ENCODE peak calls at places on chromosomes 1 and 21, in six cellular contexts. G is heart right ventricle, U is RWPE1, P is GM06990, D is neural crest cell, C is uterus. I is an unnamed sample.

GRCh38 chr1:35762204-35762603 is 7.6 kb downstream of the CLSPN start:
- DNase-seq in G (no peak), U (no peak), P (no peak), D (no peak), C (no peak), I (no peak)

GRCh38 chr1:86388228-86388627 is 7.9 kb downstream of the ODF2L start:
- DNase-seq in G (no peak), U (no peak), P (no peak), D (no peak), C (no peak), I (no peak)

GRCh38 chr1:91569411-91570104 is 68.9 kb downstream of the CDC7 start:
- DNase-seq in G (peak), U (peak), P (no peak), D (no peak), C (peak), I (no peak)

GRCh38 chr1:64171797-64172281 is 31.6 kb upstream of the UBE2U start:
- DNase-seq in G (no peak), U (peak), P (peak), D (no peak), C (no peak), I (no peak)

GRCh38 chr21:33202464-33203363 is 27.0 kb upstream of the IFNAR2 start:
- DNase-seq in G (no peak), U (no peak), P (no peak), D (no peak), C (no peak), I (no peak)

GRCh38 chr1:41661428-41662060 is 177.1 kb upstream of the EDN2 start:
- DNase-seq in G (no peak), U (no peak), P (peak), D (no peak), C (no peak), I (no peak)

GRCh38 chr1:55140546-55140983 is 74.6 kb downstream of the USP24 start:
- DNase-seq in G (peak), U (peak), P (peak), D (peak), C (peak), I (peak)

GRCh38 chr1:222596696-222597095 is 7.0 kb upstream of the TAF1A start:
- DNase-seq in G (no peak), U (no peak), P (no peak), D (no peak), C (no peak), I (no peak)

GRCh38 chr1:9322845-9323244 is 30.2 kb downstream of the SPSB1 start:
- DNase-seq in G (peak), U (no peak), P (no peak), D (peak), C (no peak), I (no peak)

GRCh38 chr1:17412093-17412870 is 27.2 kb downstream of the RCC2 start:
- DNase-seq in G (no peak), U (no peak), P (no peak), D (no peak), C (no peak), I (no peak)

GRCh38 chr1:230292739-230293720 is 133.1 kb downstream of the PGBD5 start:
- DNase-seq in G (no peak), U (no peak), P (no peak), D (no peak), C (peak), I (no peak)

GRCh38 chr1:224644553-224645154 is 28.5 kb downstream of the CNIH3 start:
- DNase-seq in G (peak), U (peak), P (peak), D (peak), C (no peak), I (no peak)

GRCh38 chr21:37071561-37072238 is 1.2 kb downstream of the PIGP start:
- DNase-seq in G (peak), U (peak), P (peak), D (no peak), C (peak), I (no peak)

GRCh38 chr1:70360321-70360720 is 5.8 kb upstream of the ANKRD13C start:
- DNase-seq in G (no peak), U (no peak), P (no peak), D (no peak), C (no peak), I (no peak)

GRCh38 chr1:93673159-93673657 is 8.4 kb downstream of the BCAR3 start:
- DNase-seq in G (no peak), U (no peak), P (no peak), D (no peak), C (no peak), I (no peak)

GRCh38 chr21:34074283-34075098 is 1.1 kb downstream of the MRPS6 start:
- DNase-seq in G (no peak), U (peak), P (peak), D (peak), C (no peak), I (no peak)

GRCh38 chr21:42609806-42610205 is 43.6 kb upstream of the PDE9A start:
- DNase-seq in G (no peak), U (no peak), P (peak), D (no peak), C (no peak), I (no peak)

GRCh38 chr1:6965062-6965913 is 180.0 kb downstream of the CAMTA1 start:
- DNase-seq in G (no peak), U (no peak), P (no peak), D (no peak), C (no peak), I (no peak)

GRCh38 chr1:31878018-31878417 is 60.1 kb downstream of the PTP4A2 start:
- DNase-seq in G (no peak), U (no peak), P (peak), D (no peak), C (no peak), I (no peak)

GRCh38 chr1:228006034-228006792 is 585 bp upstream of the WNT3A start:
- DNase-seq in G (no peak), U (no peak), P (no peak), D (no peak), C (peak), I (no peak)

GRCh38 chr1:5705751-5706150 is 286.5 kb downstream of the NPHP4 start:
- DNase-seq in G (no peak), U (no peak), P (no peak), D (no peak), C (no peak), I (no peak)

GRCh38 chr1:76302711-76303347 is 228.3 kb downstream of the ST6GALNAC3 start:
- DNase-seq in G (no peak), U (no peak), P (no peak), D (no peak), C (no peak), I (no peak)

GRCh38 chr1:118960567-118961136 is 27.5 kb downstream of the TBX15 start:
- DNase-seq in G (no peak), U (no peak), P (no peak), D (no peak), C (no peak), I (no peak)

GRCh38 chr1:214392246-214392645 is 111.3 kb downstream of the SMYD2 start:
- DNase-seq in G (no peak), U (no peak), P (no peak), D (no peak), C (no peak), I (no peak)

DNA sequence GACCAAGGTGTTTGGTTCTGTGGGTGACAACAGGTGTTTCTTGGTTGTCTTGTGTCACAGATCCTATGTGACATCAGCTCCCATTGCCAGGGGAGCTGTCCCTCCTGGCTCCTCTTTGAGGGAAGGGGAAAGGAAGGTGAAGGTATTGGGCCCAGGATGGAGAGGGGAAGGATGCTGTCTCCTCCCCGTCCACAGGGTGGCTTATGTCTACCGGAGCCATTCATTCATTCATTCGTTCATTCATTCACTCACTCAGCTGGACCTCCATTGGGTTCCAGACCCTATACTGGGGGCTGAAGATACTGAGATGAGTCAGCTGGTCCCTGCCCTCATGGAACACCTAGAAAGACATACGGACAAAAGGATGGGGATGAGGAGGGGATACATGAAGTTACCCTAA is 38.9 kb downstream of the EPHB2 start:
- DNase-seq in G (no peak), U (no peak), P (no peak), D (no peak), C (no peak), I (no peak)
- TF ChIP-seq CTCF in G (no peak), U (no peak), P (no peak), D (no peak), C (no peak), I (no peak)

DNA sequence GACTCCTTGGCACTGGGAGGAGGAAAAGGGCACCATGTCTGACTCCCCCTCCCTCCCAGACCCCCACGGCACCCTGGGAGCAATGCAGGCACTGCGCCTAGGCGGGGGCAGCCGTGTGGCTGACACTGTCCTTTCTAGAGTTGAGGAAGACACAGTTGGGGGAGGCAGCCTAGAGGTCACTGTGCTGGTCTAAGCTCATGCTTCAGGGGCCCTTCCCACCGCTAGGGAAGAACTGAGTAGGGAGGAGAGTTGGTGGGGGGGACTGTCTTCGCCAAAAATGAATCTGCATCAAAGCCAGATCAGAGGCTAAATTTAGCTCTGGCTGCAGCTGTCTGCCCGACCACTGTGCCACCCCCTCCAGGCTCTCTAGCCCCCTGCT is 3.4 kb downstream of the SEMA6C start:
- DNase-seq in G (no peak), U (no peak), P (no peak), D (no peak), C (no peak), I (no peak)
- TF ChIP-seq CTCF in G (peak), U (no peak), P (no peak), D (no peak), C (no peak), I (no peak)

GRCh38 chr1:229254910-229255541 is 15.9 kb upstream of the RAB4A start:
- DNase-seq in G (no peak), U (no peak), P (no peak), D (no peak), C (no peak), I (no peak)
- TF ChIP-seq CTCF in G (peak), U (peak), P (peak), D (peak), C (peak), I (no peak)

GRCh38 chr1:148388260-148389026 is 94.7 kb downstream of the PPIAL4G start:
- DNase-seq in G (peak), U (peak), P (peak), D (peak), C (peak), I (peak)

GRCh38 chr1:148379697-148380096 is 103.4 kb downstream of the PPIAL4G start:
- DNase-seq in G (no peak), U (no peak), P (no peak), D (no peak), C (no peak), I (no peak)

GRCh38 chr1:148385371-148386030 is 97.6 kb downstream of the PPIAL4G start:
- DNase-seq in G (no peak), U (no peak), P (no peak), D (no peak), C (no peak), I (no peak)

GRCh38 chr1:148386617-148387016 is 96.5 kb downstream of the PPIAL4G start:
- DNase-seq in G (no peak), U (no peak), P (no peak), D (no peak), C (no peak), I (no peak)

GRCh38 chr1:148383966-148384365 is 99.1 kb downstream of the PPIAL4G start:
- DNase-seq in G (no peak), U (no peak), P (no peak), D (no peak), C (no peak), I (no peak)
- TF ChIP-seq CTCF in G (no peak), U (no peak), P (no peak), D (no peak), C (no peak), I (no peak)

DNA sequence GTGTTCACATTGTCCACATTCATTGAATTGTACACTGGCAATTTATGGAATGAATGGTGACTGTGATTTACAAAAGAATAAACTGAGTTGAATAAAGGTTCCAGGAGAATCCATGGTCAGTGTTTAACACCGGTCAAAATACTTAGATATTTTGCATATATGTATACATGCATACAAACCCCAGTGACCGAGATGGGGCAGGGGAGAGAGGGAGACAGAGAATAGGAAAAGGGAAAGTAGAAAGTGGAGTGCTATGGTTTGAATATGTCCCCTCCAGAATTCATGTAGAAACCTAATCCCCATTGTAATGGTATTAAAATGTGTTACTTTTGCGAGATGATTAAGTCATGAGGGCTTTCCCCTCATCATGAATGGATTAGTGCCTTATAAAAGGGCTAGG is 154.4 kb downstream of the TTLL7 start:
- DNase-seq in G (no peak), U (no peak), P (no peak), D (no peak), C (no peak), I (no peak)
- TF ChIP-seq CTCF in G (no peak), U (no peak), P (no peak), D (no peak), C (no peak), I (no peak)

GRCh38 chr1:160267284-160267991 is 5.1 kb upstream of the DCAF8 start:
- DNase-seq in G (no peak), U (no peak), P (no peak), D (no peak), C (no peak), I (no peak)

GRCh38 chr1:160271025-160271424 is 8.7 kb upstream of the DCAF8 start:
- DNase-seq in G (no peak), U (no peak), P (no peak), D (no peak), C (no peak), I (no peak)
- TF ChIP-seq CTCF in G (no peak), U (no peak), P (no peak), D (no peak), C (no peak), I (no peak)

DNA sequence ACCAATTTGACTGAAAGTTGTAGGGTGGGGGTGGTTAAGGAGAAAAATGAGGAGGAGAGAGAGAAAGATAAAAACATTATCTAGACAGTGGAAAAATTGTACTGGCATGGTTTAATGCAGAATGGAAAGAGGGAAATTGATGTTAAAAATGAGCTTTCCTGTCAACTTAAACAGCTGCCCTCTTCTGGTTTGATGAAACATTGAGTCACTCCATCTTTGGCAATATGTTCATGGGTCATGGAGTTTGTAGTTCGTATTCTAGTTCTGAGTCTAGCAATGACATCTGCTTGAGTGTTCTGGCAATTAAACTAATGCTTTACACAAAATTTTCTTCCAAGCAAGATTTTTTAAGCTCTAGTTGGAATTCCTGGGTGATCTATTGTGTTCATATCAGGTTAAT is 9.6 kb downstream of the ZNF648 start:
- DNase-seq in G (no peak), U (no peak), P (no peak), D (no peak), C (no peak), I (no peak)
- TF ChIP-seq CTCF in G (no peak), U (no peak), P (no peak), D (no peak), C (no peak), I (no peak)

DNA sequence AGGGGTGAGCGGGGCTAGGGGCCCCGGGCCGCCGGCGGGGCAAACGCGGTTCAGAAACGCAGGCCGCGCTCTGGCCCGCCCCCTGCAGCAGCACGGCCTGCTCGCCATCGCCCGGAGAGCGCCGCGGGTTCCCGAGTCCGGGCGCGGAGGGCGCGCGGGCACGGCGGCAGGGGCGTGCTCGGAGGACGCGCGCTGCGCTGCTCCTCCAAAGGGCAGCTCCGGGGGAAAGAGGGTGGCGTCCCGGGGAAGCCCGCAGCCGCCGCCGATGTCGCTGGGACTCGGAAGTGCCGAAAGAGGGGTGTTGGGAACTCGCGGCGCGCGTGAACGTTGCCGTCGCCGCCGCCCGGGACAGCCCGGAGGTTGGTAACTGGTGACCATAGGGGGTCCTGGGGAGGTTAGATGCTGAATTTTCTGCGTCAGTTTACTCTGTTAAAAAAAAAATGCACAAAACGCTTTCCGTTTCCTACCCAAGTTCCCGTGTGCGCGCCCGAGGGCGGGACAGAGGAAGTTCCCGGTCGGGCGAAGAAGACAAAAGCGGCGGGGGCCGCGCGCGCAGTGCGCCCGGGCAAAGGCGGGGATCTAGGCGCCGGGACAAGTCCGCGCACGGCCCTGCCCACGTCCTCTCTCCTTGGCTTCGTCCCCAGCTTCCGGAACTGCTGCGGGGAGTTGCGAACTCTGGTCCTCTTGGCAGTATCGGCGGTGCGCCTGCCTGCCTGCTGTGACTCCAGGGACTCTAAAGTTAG is at the start of gene HHAT:
- DNase-seq in G (peak), U (peak), P (peak), D (peak), C (peak), I (peak)
- TF ChIP-seq CTCF in G (peak), U (no peak), P (no peak), D (peak), C (peak), I (no peak)

GRCh38 chr1:1598051-1598719 is 1.8 kb downstream of the FNDC10 start:
- DNase-seq in G (no peak), U (no peak), P (no peak), D (no peak), C (no peak), I (no peak)
- TF ChIP-seq CTCF in G (no peak), U (no peak), P (no peak), D (no peak), C (no peak), I (no peak)

I was measured in mesothelial cell of epicardium.